ENCODE peak calls at places on chromosomes 11 and 22, in nine cellular contexts. C, D, U, B, K, V, A, R and F are unnamed samples. For H3K27me3, the result is how much of the 10 kb centered on the place peaks cover.

GRCh38 chr11:119418759-119419158 is 4.2 kb downstream of the THY1 start:
- DNase-seq in B (no peak), V (no peak), A (no peak), R (no peak), K (no peak), U (no peak), D (no peak), C (no peak), F (no peak)

GRCh38 chr11:30567148-30567547 is 19.0 kb downstream of the MPPED2 start:
- DNase-seq in R (no peak), U (no peak), D (no peak), C (no peak), A (no peak), V (peak), K (no peak), B (no peak), F (no peak)

GRCh38 chr11:119724956-119725355 is 4.0 kb downstream of the NECTIN1 start:
- DNase-seq in V (no peak), K (no peak), U (no peak), B (no peak), D (no peak), A (no peak), C (no peak), R (no peak), F (no peak)

GRCh38 chr22:18983120-18983651 is 47.1 kb upstream of the PRODH start:
- DNase-seq in A (no peak), D (no peak), B (peak), K (no peak), U (no peak), V (no peak), R (no peak), C (no peak), F (no peak)

GRCh38 chr11:81203876-81204275 is 1529.8 kb downstream of the FAM181B start:
- DNase-seq in R (no peak), C (no peak), U (no peak), A (no peak), D (no peak), V (no peak), K (no peak), B (no peak), F (no peak)

GRCh38 chr11:27497284-27497866 is 9.2 kb downstream of the LIN7C start:
- DNase-seq in C (no peak), U (no peak), A (no peak), R (no peak), K (peak), V (no peak), D (no peak), B (no peak), F (no peak)

GRCh38 chr22:36409911-36410756 is 22.4 kb upstream of the MYH9 start:
- DNase-seq in R (peak), B (peak), K (peak), D (peak), V (no peak), C (peak), U (no peak), A (peak), F (no peak)

GRCh38 chr11:70332567-70332966 is 62.1 kb downstream of the PPFIA1 start:
- DNase-seq in V (no peak), R (no peak), C (no peak), U (no peak), B (no peak), D (no peak), K (no peak), A (no peak), F (no peak)

GRCh38 chr22:40727607-40728325 is 48.5 kb downstream of the MCHR1 start:
- DNase-seq in R (peak), C (no peak), U (no peak), D (no peak), K (no peak), V (no peak), A (no peak), B (no peak), F (no peak)

GRCh38 chr11:61445535-61445934 is 15.6 kb downstream of the SDHAF2 start:
- DNase-seq in R (no peak), D (no peak), B (no peak), V (no peak), A (no peak), U (no peak), C (no peak), K (no peak), F (no peak)

GRCh38 chr22:43014062-43014875 is 680 bp downstream of the PACSIN2 start:
- DNase-seq in B (peak), R (peak), K (peak), V (peak), U (no peak), C (peak), D (peak), A (peak), F (no peak)

GRCh38 chr11:119422505-119423416 is at the start of gene THY1:
- DNase-seq in V (peak), K (peak), R (no peak), U (no peak), D (peak), B (no peak), C (no peak), A (no peak), F (no peak)

GRCh38 chr22:50731811-50732624 is 6.0 kb upstream of the ACR start:
- DNase-seq in U (no peak), R (peak), V (peak), B (peak), D (peak), C (peak), K (peak), A (no peak), F (peak)

GRCh38 chr22:32005453-32005852 is 37.6 kb upstream of the SLC5A1 start:
- DNase-seq in D (no peak), C (no peak), A (no peak), B (no peak), R (no peak), V (no peak), K (peak), U (no peak), F (no peak)

GRCh38 chr11:107591098-107591445 is at the start of gene ELMOD1:
- DNase-seq in D (peak), C (peak), U (no peak), A (no peak), B (peak), R (peak), K (peak), V (peak), F (no peak)

GRCh38 chr11:74006743-74007304 is 2.1 kb downstream of the UCP3 start:
- DNase-seq in U (no peak), K (no peak), V (no peak), R (no peak), B (no peak), C (no peak), A (no peak), D (no peak), F (no peak)

GRCh38 chr22:44147821-44148574 is 32.7 kb upstream of the PARVG start:
- DNase-seq in B (no peak), A (no peak), U (no peak), C (peak), V (no peak), K (peak), D (no peak), R (no peak), F (no peak)

GRCh38 chr11:79069504-79069903 is 371.3 kb downstream of the TENM4 start:
- DNase-seq in K (no peak), B (no peak), R (no peak), D (no peak), V (no peak), A (no peak), C (no peak), U (no peak), F (no peak)

GRCh38 chr11:125102544-125102943 is 8.9 kb downstream of the TMEM218 start:
- DNase-seq in D (no peak), V (no peak), B (no peak), A (no peak), U (no peak), C (no peak), K (no peak), R (no peak), F (no peak)

GRCh38 chr11:115761348-115761747 is 257.1 kb upstream of the CADM1 start:
- DNase-seq in U (no peak), D (no peak), B (peak), A (no peak), C (no peak), K (no peak), V (no peak), R (no peak), F (no peak)

GRCh38 chr11:3138178-3139085 is 26.7 kb downstream of the OSBPL5 start:
- DNase-seq in A (no peak), K (no peak), U (no peak), C (no peak), D (no peak), B (peak), R (peak), V (no peak), F (no peak)

GRCh38 chr11:97544401-97544800 is 1154.6 kb downstream of the JRKL start:
- DNase-seq in D (no peak), U (no peak), B (no peak), K (peak), V (no peak), R (no peak), C (no peak), A (no peak), F (no peak)

GRCh38 chr11:96357794-96358193 is 14.8 kb upstream of the MAML2 start:
- DNase-seq in A (no peak), U (no peak), K (no peak), D (no peak), V (no peak), B (no peak), C (no peak), R (no peak), F (no peak)

GRCh38 chr11:75275581-75275980 is 35.0 kb downstream of the TPBGL start:
- DNase-seq in A (peak), V (no peak), U (no peak), C (peak), K (no peak), B (peak), R (peak), D (no peak), F (no peak)

GRCh38 chr11:89498845-89499448 is 7.8 kb upstream of the NOX4 start:
- DNase-seq in V (no peak), B (no peak), R (no peak), K (no peak), U (no peak), A (no peak), D (no peak), C (peak), F (no peak)

GRCh38 chr11:7927635-7928034 is 3.4 kb downstream of the OR10A6 start:
- DNase-seq in D (no peak), B (no peak), C (no peak), K (peak), R (no peak), U (no peak), V (no peak), A (no peak), F (no peak)

GRCh38 chr11:72780291-72781062 is 13.4 kb downstream of the STARD10 start:
- DNase-seq in U (no peak), V (no peak), B (no peak), K (no peak), A (no peak), R (no peak), C (peak), D (no peak), F (no peak)

GRCh38 chr11:33264926-33265325 is 7.7 kb downstream of the HIPK3 start:
- DNase-seq in K (no peak), A (no peak), V (no peak), B (no peak), C (no peak), R (no peak), D (no peak), U (no peak), F (no peak)

GRCh38 chr11:68806931-68807844 is 34.5 kb downstream of the CPT1A start:
- DNase-seq in R (no peak), K (peak), V (no peak), C (no peak), B (no peak), A (no peak), U (peak), D (no peak), F (peak)

GRCh38 chr11:70187771-70188170 is 15.3 kb upstream of the FADD start:
- DNase-seq in U (no peak), K (no peak), V (no peak), C (no peak), R (no peak), D (no peak), A (no peak), B (no peak), F (no peak)

GRCh38 chr22:42016111-42016510 is 17.5 kb downstream of the WBP2NL start:
- DNase-seq in R (no peak), K (no peak), V (no peak), D (no peak), B (no peak), A (no peak), U (no peak), C (no peak), F (no peak)

GRCh38 chr11:63747006-63747405 is 21.6 kb downstream of the ZFTA start:
- DNase-seq in V (no peak), K (no peak), U (no peak), D (no peak), A (no peak), C (no peak), R (no peak), B (no peak), F (peak)

GRCh38 chr11:86167499-86168161 is 76.9 kb upstream of the EED start:
- DNase-seq in C (no peak), D (no peak), V (no peak), K (peak), R (no peak), A (no peak), U (no peak), B (no peak), F (no peak)

GRCh38 chr11:70080763-70081162 is 2.6 kb downstream of the ANO1 start:
- DNase-seq in A (no peak), V (no peak), R (no peak), K (no peak), B (no peak), C (no peak), D (no peak), U (no peak), F (no peak)

GRCh38 chr11:124799384-124800225 is 601 bp downstream of the MSANTD2 start:
- DNase-seq in K (peak), A (peak), D (peak), U (no peak), V (peak), C (peak), R (peak), B (peak), F (no peak)

GRCh38 chr11:11084337-11084736 is 226.5 kb upstream of the ZBED5 start:
- DNase-seq in D (no peak), V (no peak), R (no peak), U (no peak), C (no peak), B (no peak), A (no peak), K (no peak), F (no peak)

GRCh38 chr11:64121637-64122410 is 44.1 kb downstream of the MACROD1 start:
- DNase-seq in D (no peak), V (peak), A (no peak), K (peak), B (no peak), R (no peak), U (peak), C (no peak), F (peak)

GRCh38 chr11:133782116-133782725 is 63.1 kb downstream of the SPATA19 start:
- DNase-seq in C (no peak), V (no peak), U (no peak), B (no peak), D (no peak), A (no peak), R (no peak), K (no peak), F (no peak)

GRCh38 chr11:110606415-110606814 is 105.8 kb downstream of the ARHGAP20 start:
- DNase-seq in A (no peak), K (no peak), C (no peak), R (no peak), D (no peak), U (no peak), B (no peak), V (no peak), F (no peak)

GRCh38 chr11:14340721-14341120 is 18.3 kb downstream of the RRAS2 start:
- DNase-seq in U (no peak), B (no peak), R (no peak), D (no peak), C (no peak), V (peak), K (no peak), A (no peak), F (no peak)

DNA sequence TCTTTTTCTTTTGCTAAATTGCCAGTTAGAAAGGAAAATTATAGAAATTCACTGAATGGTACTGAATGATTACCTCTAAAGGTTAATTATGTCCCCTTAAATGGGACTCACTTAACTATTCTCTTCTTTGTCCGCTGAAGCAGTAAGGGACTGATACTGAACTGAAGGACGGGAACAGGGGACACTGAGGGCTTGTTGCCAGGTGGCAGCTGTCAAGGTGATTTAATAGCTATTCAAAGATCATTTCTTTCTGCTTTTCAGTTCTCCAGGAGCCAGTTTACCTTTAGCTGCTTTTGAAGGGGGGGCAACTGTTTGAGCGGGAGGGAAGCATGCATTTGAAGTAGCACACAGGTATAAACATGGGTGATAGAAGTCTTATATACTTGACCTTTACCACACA is 325.4 kb upstream of the CCDC90B start:
- DNase-seq in U (no peak), B (no peak), C (no peak), V (no peak), K (no peak), A (no peak), D (no peak), R (no peak), F (no peak)
- H3K27me3 ChIP-seq in U (under half), B (under half), C (under half), V (under half), K (under half), A (under half), D (under half), R (under half), F (under half)

GRCh38 chr11:57483570-57483934 is 23.2 kb downstream of the RTN4RL2 start:
- DNase-seq in D (no peak), K (no peak), C (no peak), V (no peak), U (no peak), R (no peak), A (no peak), B (no peak), F (no peak)
- H3K27me3 ChIP-seq in D (under half), K (under half), C (under half), V (under half), U (under half), R (under half), A (under half), B (under half), F (under half)

GRCh38 chr22:48941903-48942625 is 885.6 kb downstream of the BRD1 start:
- DNase-seq in D (no peak), U (no peak), C (peak), K (no peak), V (no peak), A (no peak), R (peak), B (no peak), F (no peak)
- H3K27me3 ChIP-seq in D (under half), U (under half), C (under half), K (under half), V (under half), A (under half), R (under half), B (under half), F (under half)

GRCh38 chr11:131544591-131544990 is 174.2 kb downstream of the NTM start:
- DNase-seq in R (no peak), K (no peak), U (no peak), A (no peak), D (no peak), C (no peak), V (no peak), B (no peak), F (no peak)
- H3K27me3 ChIP-seq in R (under half), K (under half), U (under half), A (under half), D (under half), C (under half), V (under half), B (under half), F (under half)

GRCh38 chr22:22026157-22026831 is 43.7 kb upstream of the TOP3B start:
- DNase-seq in B (no peak), U (no peak), D (no peak), A (peak), C (no peak), K (no peak), V (no peak), R (no peak), F (no peak)
- H3K27me3 ChIP-seq in B (under half), U (under half), D (under half), A (under half), C (under half), K (under half), V (under half), R (under half), F (under half)

GRCh38 chr11:77136074-77136473 is 8.0 kb downstream of the MYO7A start:
- DNase-seq in B (no peak), A (no peak), D (no peak), R (no peak), K (peak), V (no peak), C (no peak), U (no peak), F (no peak)

GRCh38 chr11:77137421-77137820 is 9.4 kb downstream of the MYO7A start:
- DNase-seq in V (no peak), B (no peak), C (no peak), R (no peak), A (no peak), U (no peak), K (no peak), D (no peak), F (no peak)

GRCh38 chr11:77138106-77138649 is 10.1 kb downstream of the MYO7A start:
- DNase-seq in C (no peak), D (no peak), U (no peak), V (no peak), R (no peak), B (no peak), K (no peak), A (no peak), F (no peak)

GRCh38 chr11:77135069-77135468 is 7.0 kb downstream of the MYO7A start:
- DNase-seq in A (no peak), U (no peak), K (no peak), C (no peak), R (no peak), B (no peak), V (no peak), D (no peak), F (no peak)

DNA sequence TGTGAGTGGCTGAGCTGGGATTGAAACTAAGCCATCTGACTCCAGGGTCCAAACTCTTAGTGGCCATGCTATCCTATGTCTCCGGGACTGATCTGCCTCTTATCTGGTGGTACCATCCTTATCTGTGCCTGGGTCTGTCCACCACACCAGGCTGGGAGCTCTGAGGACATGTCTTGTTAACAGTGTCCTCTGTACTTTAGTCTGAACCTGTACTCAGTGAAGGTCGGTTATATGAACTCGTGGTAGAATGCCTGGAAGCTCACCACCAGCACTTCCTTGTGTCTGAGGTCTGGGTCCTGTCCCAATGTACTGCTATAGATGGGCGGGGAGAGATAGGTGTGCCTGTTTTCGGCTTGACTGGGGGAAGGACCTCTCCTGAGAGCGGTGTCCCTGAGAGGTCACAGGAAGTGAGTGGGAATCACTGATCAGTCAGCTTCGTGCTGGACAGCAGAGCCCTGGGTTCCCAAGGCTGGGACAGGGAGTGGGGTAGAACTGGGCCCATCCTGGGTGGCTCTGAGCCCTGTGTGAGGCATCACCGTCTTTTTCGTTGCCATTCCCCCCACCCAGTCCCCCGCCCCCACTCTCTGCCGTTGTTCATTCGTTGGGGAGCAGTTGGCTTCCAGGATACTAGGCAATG is 8.9 kb downstream of the MYO7A start:
- DNase-seq in R (no peak), K (no peak), A (no peak), D (no peak), B (no peak), V (no peak), C (no peak), U (no peak), F (no peak)
- H3K27me3 ChIP-seq in R (under half), K (under half), A (under half), D (under half), B (under half), V (under half), C (under half), U (under half), F (under half)

GRCh38 chr11:67370351-67371076 is 2.9 kb downstream of the CLCF1 start:
- DNase-seq in R (no peak), A (no peak), K (peak), D (peak), V (no peak), U (no peak), C (no peak), B (no peak), F (peak)
- H3K27me3 ChIP-seq in R (under half), A (under half), K (under half), D (under half), V (under half), U (under half), C (under half), B (under half), F (under half)

DNA sequence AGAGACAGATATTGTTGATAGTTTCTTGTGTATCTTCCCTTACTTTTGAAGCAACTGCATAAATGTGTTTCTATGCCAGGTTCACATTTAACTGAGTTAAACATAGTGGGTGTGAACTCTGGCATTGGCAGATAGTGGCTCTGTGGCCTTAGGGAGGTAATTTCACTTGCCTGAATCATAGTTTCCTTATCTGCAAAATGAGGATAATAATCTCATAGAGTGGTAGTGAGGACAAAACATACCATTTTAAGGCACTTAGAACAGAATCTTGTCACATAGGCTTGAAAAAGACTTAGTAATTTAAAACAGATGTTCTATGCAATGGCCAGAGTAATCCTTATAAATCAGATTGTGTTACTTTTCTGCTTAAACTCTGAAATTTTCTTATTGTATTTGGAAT is 56.4 kb upstream of the SYN3 start:
- DNase-seq in U (no peak), C (no peak), B (no peak), K (no peak), A (no peak), R (no peak), V (no peak), D (no peak), F (no peak)
- H3K27me3 ChIP-seq in U (under half), C (under half), B (under half), K (under half), A (under half), R (under half), V (under half), D (under half), F (under half)

GRCh38 chr11:44366741-44367140 is 56.8 kb upstream of the ALX4 start:
- DNase-seq in B (no peak), C (no peak), K (no peak), D (no peak), R (no peak), U (no peak), V (no peak), A (no peak), F (no peak)
- H3K27me3 ChIP-seq in B (under half), C (under half), K (under half), D (under half), R (under half), U (under half), V (under half), A (under half), F (under half)